ENCODE peak calls at places on chromosomes 3 and 15, in six cellular contexts. G is endothelial cell of umbilical vein, Q is A549, T is K562, U is HepG2, F is HCT116. O is an unnamed sample.

GRCh38 chr3:196336319-196337145 is 1.7 kb downstream of the TM4SF19 start:
- DNase-seq in T (peak; percentile 73), Q (no peak), G (no peak), U (no peak), F (peak; percentile 72), O (no peak)

GRCh38 chr3:7630925-7631324 is 770.0 kb downstream of the GRM7 start:
- DNase-seq in Q (no peak), G (peak; percentile 75), T (peak; percentile 16), F (no peak), U (no peak), O (no peak)

GRCh38 chr3:69090021-69090420 is 5.3 kb downstream of the ARL6IP5 start:
- DNase-seq in T (no peak), Q (no peak), G (peak; percentile 86), U (no peak), F (no peak), O (no peak)

GRCh38 chr3:129954509-129954908 is 20.0 kb upstream of the TRH start:
- DNase-seq in Q (no peak), F (no peak), U (no peak), T (no peak), G (no peak), O (peak; percentile 86)

GRCh38 chr3:94269763-94270162 is 206.9 kb downstream of the NSUN3 start:
- DNase-seq in U (no peak), T (no peak), F (no peak), G (no peak), Q (no peak), O (no peak)

GRCh38 chr3:71144525-71145253 is 438.8 kb downstream of the FOXP1 start:
- DNase-seq in T (no peak), Q (no peak), U (no peak), G (no peak), F (no peak), O (no peak)

GRCh38 chr15:81280086-81280485 is 43.9 kb downstream of the STARD5 start:
- DNase-seq in T (no peak), F (no peak), U (no peak), Q (no peak), G (no peak), O (no peak)

GRCh38 chr15:92603743-92604470 is 51.7 kb downstream of the FAM174B start:
- DNase-seq in G (no peak), T (no peak), Q (no peak), U (no peak), F (no peak), O (peak; percentile 17)

GRCh38 chr15:86911022-86911421 is 831.4 kb downstream of the AGBL1 start:
- DNase-seq in U (no peak), F (no peak), G (no peak), T (no peak), Q (no peak), O (no peak)

GRCh38 chr3:123723527-123724168 is 138.8 kb upstream of the HACD2 start:
- DNase-seq in U (peak; percentile 62), Q (peak; percentile 78), G (peak; percentile 78), F (peak; percentile 73), T (peak; percentile 77), O (peak; percentile 78)

GRCh38 chr3:119195911-119196310 is 22.5 kb downstream of the UPK1B start:
- DNase-seq in F (no peak), Q (no peak), U (no peak), T (no peak), G (no peak), O (no peak)

GRCh38 chr3:194623449-194624290 is 9.5 kb downstream of the TMEM44 start:
- DNase-seq in Q (no peak), T (no peak), F (no peak), G (no peak), U (no peak), O (no peak)

GRCh38 chr3:138474163-138474562 is 39.7 kb downstream of the ESYT3 start:
- DNase-seq in U (no peak), F (no peak), G (no peak), Q (no peak), T (no peak), O (no peak)

GRCh38 chr3:76107935-76108570 is 322.7 kb upstream of the ZNF717 start:
- DNase-seq in G (no peak), Q (peak; percentile 1), T (peak; percentile 1), U (peak; percentile 1), F (peak; percentile 0), O (peak; percentile 38)

GRCh38 chr15:40087095-40087805 is 21.4 kb downstream of the BMF start:
- DNase-seq in F (no peak), U (no peak), T (no peak), Q (no peak), G (no peak), O (no peak)

GRCh38 chr3:33047842-33048834 is 48.8 kb downstream of the GLB1 start:
- DNase-seq in U (no peak), Q (no peak), G (no peak), T (no peak), F (no peak), O (no peak)
- H3K4me3 ChIP-seq in U (no peak overlapping the region), Q (no peak overlapping the region), G (no peak overlapping the region), T (no peak overlapping the region), F (no peak overlapping the region), O (no peak overlapping the region)

GRCh38 chr3:179149951-179150350 is 1.8 kb downstream of the PIK3CA start:
- DNase-seq in G (no peak), T (peak; percentile 12), F (no peak), Q (no peak), U (no peak), O (no peak)

GRCh38 chr3:179146911-179147570 is 1.1 kb upstream of the PIK3CA start:
- DNase-seq in F (peak; percentile 71), G (peak; percentile 91), T (peak; percentile 79), Q (peak; percentile 45), U (peak; percentile 74), O (peak; percentile 77)

GRCh38 chr3:179149239-179149887 is 1.2 kb downstream of the PIK3CA start:
- DNase-seq in F (no peak), T (peak; percentile 47), Q (peak; percentile 1), G (no peak), U (peak; percentile 14), O (peak; percentile 60)

GRCh38 chr3:179148446-179149238 is 485 bp downstream of the PIK3CA start:
- DNase-seq in Q (peak; percentile 5), G (peak; percentile 71), F (no peak), U (peak; percentile 7), T (peak; percentile 62), O (peak; percentile 71)

GRCh38 chr3:179147571-179148445 is at the start of gene PIK3CA:
- DNase-seq in G (peak; percentile 99), F (peak; percentile 94), U (peak; percentile 97), Q (peak; percentile 68), T (peak; percentile 98), O (peak; percentile 97)
- TF ChIP-seq POLR2A in G (peak; percentile 43), F (peak; percentile 65), U (peak; percentile 49), Q (peak; percentile 24), T (peak; percentile 81), O (peak; percentile 44)

DNA sequence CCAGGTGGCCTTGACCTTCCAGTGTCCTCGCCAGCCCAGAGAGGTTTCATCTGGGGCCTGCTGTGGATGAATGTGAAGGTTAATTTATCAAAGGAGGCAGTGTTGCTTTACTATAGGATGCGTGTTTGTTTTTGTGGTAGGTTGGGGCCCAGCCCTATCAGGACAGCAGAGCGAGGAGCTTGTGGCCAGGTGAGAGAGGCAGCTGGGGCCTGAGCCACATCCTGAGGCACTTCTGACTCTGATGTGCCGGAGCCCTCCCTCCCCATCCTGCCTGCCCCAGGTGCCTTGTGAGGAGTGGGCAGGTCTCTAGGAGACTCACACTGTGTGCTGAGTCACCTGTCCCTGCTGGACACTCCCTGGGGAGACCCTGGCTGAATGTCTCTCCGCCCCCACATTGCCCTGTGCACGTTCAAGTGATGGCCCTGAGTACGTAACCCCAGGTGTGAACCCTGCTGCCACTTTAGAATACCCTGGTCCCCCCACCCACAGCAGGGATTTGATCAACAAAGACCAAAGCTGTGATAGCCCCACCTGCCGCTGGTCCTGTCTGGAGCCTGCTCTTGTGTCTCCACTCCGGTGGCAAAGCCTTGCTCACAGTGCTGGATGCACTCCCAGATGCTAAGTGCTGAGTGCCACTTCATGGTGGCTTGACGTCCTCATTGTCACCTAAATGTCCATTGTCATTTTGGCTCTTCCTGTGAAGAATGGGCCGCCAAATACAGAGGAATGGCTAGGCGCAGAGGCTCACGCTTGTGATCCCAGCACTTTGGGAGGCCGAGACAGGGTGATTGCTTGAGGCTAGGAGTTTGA is 16.0 kb downstream of the FBLN2 start:
- DNase-seq in T (no peak), Q (no peak), G (no peak), F (no peak), U (no peak), O (no peak)
- TF ChIP-seq MAX in T (no peak), Q (no peak), G (no peak), F (no peak), U (no peak), O (no peak)

GRCh38 chr15:66404122-66404521 is 17.4 kb downstream of the MAP2K1 start:
- DNase-seq in U (no peak), Q (no peak), F (no peak), G (no peak), T (no peak), O (no peak)

GRCh38 chr15:66404532-66404931 is 17.8 kb downstream of the MAP2K1 start:
- DNase-seq in Q (no peak), T (no peak), U (no peak), G (peak; percentile 22), F (no peak), O (no peak)

GRCh38 chr15:66403323-66403722 is 16.6 kb downstream of the MAP2K1 start:
- DNase-seq in U (no peak), Q (no peak), T (no peak), G (no peak), F (no peak), O (no peak)

GRCh38 chr15:66405007-66405406 is 18.3 kb downstream of the MAP2K1 start:
- DNase-seq in U (no peak), F (no peak), Q (no peak), G (no peak), T (no peak), O (no peak)

GRCh38 chr15:66405605-66406004 is 18.9 kb downstream of the MAP2K1 start:
- DNase-seq in F (no peak), G (peak; percentile 83), U (no peak), T (no peak), Q (no peak), O (no peak)
- H3K4me3 ChIP-seq in F (no peak overlapping the region), G (no peak overlapping the region), U (no peak overlapping the region), T (no peak overlapping the region), Q (no peak overlapping the region), O (no peak overlapping the region)

DNA sequence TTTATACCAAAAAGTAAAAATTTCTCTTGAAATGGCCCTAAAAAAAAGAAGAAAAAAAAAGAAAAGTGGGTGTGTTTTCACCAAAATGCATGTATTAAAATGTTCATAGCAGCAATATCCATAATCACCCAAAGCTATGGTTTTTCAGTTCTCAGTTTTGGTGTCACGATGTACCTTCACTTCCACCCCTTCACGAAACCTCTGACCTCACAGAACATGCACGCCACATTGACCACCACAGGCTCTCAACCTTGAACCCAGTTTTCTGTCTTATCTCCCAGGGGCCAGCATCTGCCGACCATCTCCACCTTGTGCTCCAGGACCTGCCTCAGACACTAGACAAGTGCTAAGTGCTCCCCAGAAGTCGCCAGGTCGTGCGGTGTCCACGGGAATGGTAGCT is 30.4 kb downstream of the COLQ start:
- DNase-seq in T (no peak), G (no peak), F (no peak), Q (no peak), U (no peak), O (no peak)
- TF ChIP-seq POLR2A in T (no peak), G (no peak), F (no peak), Q (no peak), U (no peak), O (no peak)

DNA sequence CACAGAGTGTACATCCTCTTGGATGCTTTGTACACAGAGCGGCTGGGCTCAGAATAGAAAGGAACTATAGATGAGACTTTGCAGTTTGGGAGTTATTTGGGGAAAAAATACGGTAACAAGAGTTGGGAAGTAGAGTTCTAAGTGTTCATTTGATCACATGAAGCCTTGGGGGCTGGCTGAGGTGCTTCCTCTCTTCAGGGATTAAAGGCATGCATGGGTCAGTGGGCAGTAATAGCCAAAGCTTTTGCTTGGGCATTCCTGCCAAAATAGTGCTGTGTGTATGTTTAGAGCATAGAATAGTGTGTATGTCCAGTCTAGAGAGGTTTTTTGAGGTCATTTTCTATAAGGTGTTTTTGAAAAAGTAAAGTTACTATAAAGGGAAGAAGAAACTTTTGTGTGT is 12.8 kb downstream of the AKAP13 start:
- DNase-seq in T (no peak), G (no peak), F (no peak), Q (no peak), U (no peak), O (no peak)
- TF ChIP-seq MAX in T (no peak), G (no peak), F (no peak), Q (no peak), U (no peak), O (no peak)